ENCODE peak calls at places on chromosome 4, in four cellular contexts. One of them, this sample, is unnamed.

GRCh38 chr4:56907009-56907408 is 691 bp upstream of the REST start:
- DNase-seq in K562: no peak
- DNase-seq in psoas muscle: no peak
- DNase-seq in astrocyte: no peak
- DNase-seq in this sample: no peak

GRCh38 chr4:170652571-170652970 is 562.8 kb upstream of the AADAT start:
- DNase-seq in K562: no peak
- DNase-seq in psoas muscle: no peak
- DNase-seq in astrocyte: no peak
- DNase-seq in this sample: no peak

GRCh38 chr4:25182941-25183340 is 22.7 kb upstream of the SEPSECS start:
- DNase-seq in K562: no peak
- DNase-seq in psoas muscle: no peak
- DNase-seq in astrocyte: no peak
- DNase-seq in this sample: no peak

GRCh38 chr4:94517492-94517891 is 65.8 kb downstream of the PDLIM5 start:
- DNase-seq in K562: no peak
- DNase-seq in psoas muscle: no peak
- DNase-seq in astrocyte: no peak
- DNase-seq in this sample: no peak

GRCh38 chr4:63222466-63222865 is 1186.8 kb downstream of the TECRL start:
- DNase-seq in K562: no peak
- DNase-seq in psoas muscle: no peak
- DNase-seq in astrocyte: no peak
- DNase-seq in this sample: no peak

GRCh38 chr4:133982533-133983224 is 218.9 kb downstream of the PABPC4L start:
- DNase-seq in K562: no peak
- DNase-seq in psoas muscle: no peak
- DNase-seq in astrocyte: peak; percentile 63
- DNase-seq in this sample: no peak

GRCh38 chr4:57119054-57119651 is 9.0 kb upstream of the IGFBP7 start:
- DNase-seq in K562: no peak
- DNase-seq in psoas muscle: peak; percentile 43
- DNase-seq in astrocyte: peak; percentile 97
- DNase-seq in this sample: peak; percentile 28

GRCh38 chr4:145075742-145076472 is 22.1 kb downstream of the ANAPC10 start:
- DNase-seq in K562: no peak
- DNase-seq in psoas muscle: no peak
- DNase-seq in astrocyte: no peak
- DNase-seq in this sample: no peak

GRCh38 chr4:180542445-180543100 is 1700.6 kb upstream of the TENM3 start:
- DNase-seq in K562: no peak
- DNase-seq in psoas muscle: no peak
- DNase-seq in astrocyte: peak; percentile 98
- DNase-seq in this sample: no peak

GRCh38 chr4:111664546-111664945 is 480.7 kb upstream of the FAM241A start:
- DNase-seq in K562: no peak
- DNase-seq in psoas muscle: no peak
- DNase-seq in astrocyte: no peak
- DNase-seq in this sample: no peak

GRCh38 chr4:165754664-165755063 is 118.4 kb upstream of the TLL1 start:
- DNase-seq in K562: no peak
- DNase-seq in psoas muscle: no peak
- DNase-seq in astrocyte: no peak
- DNase-seq in this sample: no peak

GRCh38 chr4:37722000-37722638 is 35.9 kb upstream of the RELL1 start:
- DNase-seq in K562: no peak
- DNase-seq in psoas muscle: no peak
- DNase-seq in astrocyte: no peak
- DNase-seq in this sample: no peak

GRCh38 chr4:52659016-52659721 is at the start of gene USP46:
- DNase-seq in K562: peak; percentile 87
- DNase-seq in psoas muscle: peak; percentile 83
- DNase-seq in astrocyte: peak; percentile 57
- DNase-seq in this sample: peak; percentile 61

GRCh38 chr4:155263480-155263879 is 55.0 kb downstream of the NPY2R start:
- DNase-seq in K562: no peak
- DNase-seq in psoas muscle: no peak
- DNase-seq in astrocyte: no peak
- DNase-seq in this sample: no peak

GRCh38 chr4:187363453-187363852 is 632.1 kb upstream of the ZFP42 start:
- DNase-seq in K562: no peak
- DNase-seq in psoas muscle: no peak
- DNase-seq in astrocyte: peak; percentile 7
- DNase-seq in this sample: no peak

GRCh38 chr4:111989817-111990216 is 155.4 kb upstream of the FAM241A start:
- DNase-seq in K562: no peak
- DNase-seq in psoas muscle: no peak
- DNase-seq in astrocyte: no peak
- DNase-seq in this sample: no peak

GRCh38 chr4:56653461-56654237 is 27.4 kb downstream of the HOPX start:
- DNase-seq in K562: no peak
- DNase-seq in psoas muscle: no peak
- DNase-seq in astrocyte: no peak
- DNase-seq in this sample: no peak

GRCh38 chr4:43331226-43332078 is 438.9 kb downstream of the GRXCR1 start:
- DNase-seq in K562: no peak
- DNase-seq in psoas muscle: no peak
- DNase-seq in astrocyte: peak; percentile 89
- DNase-seq in this sample: no peak

GRCh38 chr4:5753766-5754528 is 42.9 kb downstream of the EVC start:
- DNase-seq in K562: no peak
- DNase-seq in psoas muscle: no peak
- DNase-seq in astrocyte: peak; percentile 89
- DNase-seq in this sample: no peak

GRCh38 chr4:43330288-43330687 is 437.8 kb downstream of the GRXCR1 start:
- DNase-seq in K562: no peak
- DNase-seq in psoas muscle: no peak
- DNase-seq in astrocyte: peak; percentile 76
- DNase-seq in this sample: no peak

GRCh38 chr4:37066149-37066548 is 178.4 kb upstream of the NWD2 start:
- DNase-seq in K562: no peak
- DNase-seq in psoas muscle: no peak
- DNase-seq in astrocyte: no peak
- DNase-seq in this sample: no peak

GRCh38 chr4:26884486-26884988 is 23.9 kb downstream of the STIM2 start:
- DNase-seq in K562: no peak
- DNase-seq in psoas muscle: no peak
- DNase-seq in astrocyte: no peak
- DNase-seq in this sample: no peak

GRCh38 chr4:127479031-127479622 is 153.6 kb upstream of the INTU start:
- DNase-seq in K562: peak; percentile 12
- DNase-seq in psoas muscle: no peak
- DNase-seq in astrocyte: peak; percentile 22
- DNase-seq in this sample: no peak

GRCh38 chr4:173537628-173538147 is 7.7 kb upstream of the HAND2 start:
- DNase-seq in K562: no peak
- DNase-seq in psoas muscle: no peak
- DNase-seq in astrocyte: no peak
- DNase-seq in this sample: no peak

GRCh38 chr4:186148335-186148975 is 42.9 kb upstream of the CYP4V2 start:
- DNase-seq in K562: no peak
- DNase-seq in psoas muscle: no peak
- DNase-seq in astrocyte: no peak
- DNase-seq in this sample: no peak

GRCh38 chr4:186151499-186151898 is 39.9 kb upstream of the CYP4V2 start:
- DNase-seq in K562: no peak
- DNase-seq in psoas muscle: no peak
- DNase-seq in astrocyte: no peak
- DNase-seq in this sample: no peak

GRCh38 chr4:186146443-186146842 is 41.9 kb downstream of the FAM149A start:
- DNase-seq in K562: no peak
- DNase-seq in psoas muscle: no peak
- DNase-seq in astrocyte: no peak
- DNase-seq in this sample: no peak

GRCh38 chr4:186150926-186151325 is 40.4 kb upstream of the CYP4V2 start:
- DNase-seq in K562: no peak
- DNase-seq in psoas muscle: no peak
- DNase-seq in astrocyte: no peak
- DNase-seq in this sample: no peak

GRCh38 chr4:186149872-186150271 is 41.5 kb upstream of the CYP4V2 start:
- DNase-seq in K562: peak; percentile 31
- DNase-seq in psoas muscle: peak; percentile 81
- DNase-seq in astrocyte: no peak
- DNase-seq in this sample: no peak
- H3K4me3 ChIP-seq in K562: no peak overlapping the region
- H3K4me3 ChIP-seq in psoas muscle: peak overlapping the region; percentile 0
- H3K4me3 ChIP-seq in astrocyte: no peak overlapping the region
- H3K4me3 ChIP-seq in this sample: peak overlapping the region; percentile 20

GRCh38 chr4:153643406-153644016 is 40.6 kb upstream of the TLR2 start:
- DNase-seq in K562: peak; percentile 54
- DNase-seq in psoas muscle: no peak
- DNase-seq in astrocyte: peak; percentile 30
- DNase-seq in this sample: no peak
- TF ChIP-seq CTCF in K562: peak; percentile 35
- TF ChIP-seq CTCF in psoas muscle: peak; percentile 40
- TF ChIP-seq CTCF in astrocyte: peak; percentile 53
- TF ChIP-seq CTCF in this sample: no peak

GRCh38 chr4:89295415-89295927 is 12.1 kb downstream of the GPRIN3 start:
- DNase-seq in K562: no peak
- DNase-seq in psoas muscle: no peak
- DNase-seq in astrocyte: no peak
- DNase-seq in this sample: no peak
- H3K27me3 ChIP-seq in K562: no peaks in the 10 kb centered on the region
- H3K27me3 ChIP-seq in psoas muscle: no peaks in the 10 kb centered on the region
- H3K27me3 ChIP-seq in astrocyte: no peaks in the 10 kb centered on the region
- H3K27me3 ChIP-seq in this sample: no peaks in the 10 kb centered on the region

GRCh38 chr4:23890369-23891063 is 669 bp upstream of the PPARGC1A start:
- DNase-seq in K562: no peak
- DNase-seq in psoas muscle: no peak
- DNase-seq in astrocyte: no peak
- DNase-seq in this sample: peak; percentile 20
- H3K4me3 ChIP-seq in K562: no peak overlapping the region
- H3K4me3 ChIP-seq in psoas muscle: peak overlapping the region; percentile 76
- H3K4me3 ChIP-seq in astrocyte: peak overlapping the region; percentile 67
- H3K4me3 ChIP-seq in this sample: peak overlapping the region; percentile 57

GRCh38 chr4:41058426-41058825 is 155.9 kb downstream of the APBB2 start:
- DNase-seq in K562: no peak
- DNase-seq in psoas muscle: no peak
- DNase-seq in astrocyte: peak; percentile 74
- DNase-seq in this sample: no peak

GRCh38 chr4:41057456-41057855 is 156.9 kb downstream of the APBB2 start:
- DNase-seq in K562: no peak
- DNase-seq in psoas muscle: no peak
- DNase-seq in astrocyte: peak; percentile 75
- DNase-seq in this sample: no peak

GRCh38 chr4:41061482-41062185 is 152.7 kb downstream of the APBB2 start:
- DNase-seq in K562: no peak
- DNase-seq in psoas muscle: no peak
- DNase-seq in astrocyte: no peak
- DNase-seq in this sample: no peak

GRCh38 chr4:41064953-41065352 is 149.4 kb downstream of the APBB2 start:
- DNase-seq in K562: no peak
- DNase-seq in psoas muscle: no peak
- DNase-seq in astrocyte: no peak
- DNase-seq in this sample: no peak

GRCh38 chr4:41060352-41061318 is 153.7 kb downstream of the APBB2 start:
- DNase-seq in K562: no peak
- DNase-seq in psoas muscle: no peak
- DNase-seq in astrocyte: no peak
- DNase-seq in this sample: peak; percentile 66
- TF ChIP-seq CTCF in K562: no peak
- TF ChIP-seq CTCF in psoas muscle: no peak
- TF ChIP-seq CTCF in astrocyte: no peak
- TF ChIP-seq CTCF in this sample: peak; percentile 15

GRCh38 chr4:1105662-1106061 is 7.7 kb downstream of the RNF212 start:
- DNase-seq in K562: no peak
- DNase-seq in psoas muscle: no peak
- DNase-seq in astrocyte: no peak
- DNase-seq in this sample: no peak
- H3K27me3 ChIP-seq in K562: peaks cover 48% of the 10 kb centered on the region
- H3K27me3 ChIP-seq in psoas muscle: peaks cover 12% of the 10 kb centered on the region
- H3K27me3 ChIP-seq in astrocyte: peaks cover 2% of the 10 kb centered on the region
- H3K27me3 ChIP-seq in this sample: peaks cover 3% of the 10 kb centered on the region

GRCh38 chr4:84481077-84481878 is 17.8 kb downstream of the NKX6-1 start:
- DNase-seq in K562: no peak
- DNase-seq in psoas muscle: no peak
- DNase-seq in astrocyte: no peak
- DNase-seq in this sample: no peak
- H3K4me3 ChIP-seq in K562: no peak overlapping the region
- H3K4me3 ChIP-seq in psoas muscle: no peak overlapping the region
- H3K4me3 ChIP-seq in astrocyte: no peak overlapping the region
- H3K4me3 ChIP-seq in this sample: no peak overlapping the region

GRCh38 chr4:22410645-22411247 is 105.1 kb downstream of the ADGRA3 start:
- DNase-seq in K562: no peak
- DNase-seq in psoas muscle: no peak
- DNase-seq in astrocyte: no peak
- DNase-seq in this sample: no peak
- TF ChIP-seq CTCF in K562: peak; percentile 10
- TF ChIP-seq CTCF in psoas muscle: peak; percentile 63
- TF ChIP-seq CTCF in astrocyte: peak; percentile 51
- TF ChIP-seq CTCF in this sample: peak; percentile 62

DNA sequence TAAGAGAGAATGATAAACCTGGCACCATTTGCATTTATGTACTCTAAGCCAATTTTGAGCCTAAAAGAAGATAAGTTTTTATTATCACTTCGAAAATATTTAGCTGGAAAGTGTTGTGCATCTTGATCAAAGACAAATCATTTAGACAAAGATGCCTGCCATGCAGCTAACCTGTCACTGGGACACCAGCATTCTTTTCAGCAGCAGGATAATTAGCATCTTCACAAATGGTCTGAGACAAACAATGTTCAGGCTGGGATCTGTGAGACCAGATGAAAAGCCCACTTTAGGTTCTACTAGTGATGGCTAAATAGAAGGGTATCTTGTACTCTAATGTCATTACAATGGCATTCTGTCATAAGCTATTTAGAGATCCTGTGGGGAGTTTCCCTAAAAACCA is 7.1 kb downstream of the PRDM8 start:
- DNase-seq in K562: no peak
- DNase-seq in psoas muscle: no peak
- DNase-seq in astrocyte: no peak
- DNase-seq in this sample: no peak
- H3K27me3 ChIP-seq in K562: no peaks in the 10 kb centered on the region
- H3K27me3 ChIP-seq in psoas muscle: peaks cover 35% of the 10 kb centered on the region
- H3K27me3 ChIP-seq in astrocyte: peaks cover 11% of the 10 kb centered on the region
- H3K27me3 ChIP-seq in this sample: peaks cover 4% of the 10 kb centered on the region